ENCODE peak calls at places on chromosomes 2 and 18, in six cellular contexts. One of them, this sample, is unnamed. For H3K4me1, the result is how much of the 10 kb centered on the place peaks cover.

GRCh38 chr2:12424820-12425219 is 291.9 kb upstream of the TRIB2 start:
- DNase-seq in K562: no peak
- DNase-seq in mammary epithelial cell: no peak
- DNase-seq in colonic mucosa: no peak
- DNase-seq in thyroid gland: no peak
- DNase-seq in hepatocyte: no peak
- DNase-seq in this sample: no peak

GRCh38 chr2:156434461-156435291 is 1.5 kb upstream of the GPD2 start:
- DNase-seq in colonic mucosa: no peak
- DNase-seq in K562: no peak
- DNase-seq in hepatocyte: no peak
- DNase-seq in mammary epithelial cell: no peak
- DNase-seq in thyroid gland: peak
- DNase-seq in this sample: no peak

GRCh38 chr2:72962911-72963310 is 45.6 kb downstream of the EMX1 start:
- DNase-seq in thyroid gland: no peak
- DNase-seq in mammary epithelial cell: no peak
- DNase-seq in K562: no peak
- DNase-seq in colonic mucosa: no peak
- DNase-seq in hepatocyte: no peak
- DNase-seq in this sample: no peak

GRCh38 chr2:11659866-11660265 is 10.1 kb downstream of the NTSR2 start:
- DNase-seq in thyroid gland: no peak
- DNase-seq in hepatocyte: no peak
- DNase-seq in colonic mucosa: no peak
- DNase-seq in K562: no peak
- DNase-seq in mammary epithelial cell: no peak
- DNase-seq in this sample: no peak

GRCh38 chr2:37091873-37092272 is 7.6 kb downstream of the GPATCH11 start:
- DNase-seq in thyroid gland: no peak
- DNase-seq in colonic mucosa: no peak
- DNase-seq in K562: no peak
- DNase-seq in hepatocyte: no peak
- DNase-seq in mammary epithelial cell: no peak
- DNase-seq in this sample: no peak

GRCh38 chr2:32627901-32628645 is at the start of gene TTC27:
- DNase-seq in hepatocyte: peak
- DNase-seq in thyroid gland: peak
- DNase-seq in colonic mucosa: peak
- DNase-seq in mammary epithelial cell: peak
- DNase-seq in K562: peak
- DNase-seq in this sample: peak

GRCh38 chr2:64988420-64989125 is 626 bp upstream of the SLC1A4 start:
- DNase-seq in K562: peak
- DNase-seq in hepatocyte: peak
- DNase-seq in mammary epithelial cell: peak
- DNase-seq in thyroid gland: peak
- DNase-seq in colonic mucosa: peak
- DNase-seq in this sample: peak

GRCh38 chr18:52152036-52152435 is 188.0 kb upstream of the DCC start:
- DNase-seq in thyroid gland: no peak
- DNase-seq in K562: no peak
- DNase-seq in hepatocyte: no peak
- DNase-seq in colonic mucosa: no peak
- DNase-seq in mammary epithelial cell: no peak
- DNase-seq in this sample: no peak

GRCh38 chr18:12891561-12891960 is 7.5 kb upstream of the PTPN2 start:
- DNase-seq in thyroid gland: no peak
- DNase-seq in mammary epithelial cell: no peak
- DNase-seq in colonic mucosa: no peak
- DNase-seq in hepatocyte: no peak
- DNase-seq in K562: no peak
- DNase-seq in this sample: no peak

GRCh38 chr18:37691162-37691561 is 125.6 kb upstream of the CELF4 start:
- DNase-seq in hepatocyte: no peak
- DNase-seq in mammary epithelial cell: no peak
- DNase-seq in thyroid gland: no peak
- DNase-seq in K562: no peak
- DNase-seq in colonic mucosa: no peak
- DNase-seq in this sample: no peak

GRCh38 chr2:146874260-146874658 is 970.6 kb upstream of the ACVR2A start:
- DNase-seq in K562: no peak
- DNase-seq in hepatocyte: no peak
- DNase-seq in thyroid gland: peak
- DNase-seq in mammary epithelial cell: peak
- DNase-seq in colonic mucosa: no peak
- DNase-seq in this sample: no peak

GRCh38 chr18:23494992-23495391 is 8.3 kb upstream of the RMC1 start:
- DNase-seq in hepatocyte: no peak
- DNase-seq in K562: no peak
- DNase-seq in colonic mucosa: peak
- DNase-seq in thyroid gland: no peak
- DNase-seq in mammary epithelial cell: peak
- DNase-seq in this sample: no peak

GRCh38 chr2:103121106-103121505 is 359.3 kb downstream of the TMEM182 start:
- DNase-seq in hepatocyte: no peak
- DNase-seq in mammary epithelial cell: no peak
- DNase-seq in K562: no peak
- DNase-seq in colonic mucosa: no peak
- DNase-seq in thyroid gland: no peak
- DNase-seq in this sample: no peak

DNA sequence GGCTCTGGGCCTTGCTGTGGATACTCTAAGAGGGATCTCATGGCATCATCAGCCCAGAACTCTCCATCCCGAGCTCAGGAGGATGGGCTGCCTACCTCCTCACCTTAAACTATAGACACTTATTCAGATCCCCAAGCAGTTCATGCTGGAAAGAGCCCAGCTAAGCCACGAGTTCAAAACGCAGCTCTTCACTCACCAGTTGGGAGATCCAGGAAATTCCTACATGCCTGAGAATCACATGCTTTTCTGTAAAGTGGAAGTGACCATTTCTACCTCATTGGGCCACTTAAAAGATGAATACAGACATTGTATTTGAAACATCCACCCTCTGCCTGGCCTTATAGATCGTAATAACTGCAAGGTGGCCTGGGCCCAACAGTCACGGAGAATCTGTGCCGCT is 6.6 kb downstream of the ATOH8 start:
- DNase-seq in thyroid gland: peak
- DNase-seq in colonic mucosa: no peak
- DNase-seq in K562: no peak
- DNase-seq in mammary epithelial cell: no peak
- DNase-seq in hepatocyte: no peak
- DNase-seq in this sample: no peak
- H3K4me1 ChIP-seq in thyroid gland: half or more
- H3K4me1 ChIP-seq in colonic mucosa: under half
- H3K4me1 ChIP-seq in K562: under half
- H3K4me1 ChIP-seq in mammary epithelial cell: under half
- H3K4me1 ChIP-seq in hepatocyte: under half
- H3K4me1 ChIP-seq in this sample: under half

GRCh38 chr2:176109226-176109954 is 2.3 kb downstream of the HOXD11 start:
- DNase-seq in colonic mucosa: no peak
- DNase-seq in thyroid gland: no peak
- DNase-seq in mammary epithelial cell: no peak
- DNase-seq in hepatocyte: no peak
- DNase-seq in K562: no peak
- DNase-seq in this sample: no peak
- H3K4me3 ChIP-seq in colonic mucosa: no peak
- H3K4me3 ChIP-seq in thyroid gland: no peak
- H3K4me3 ChIP-seq in mammary epithelial cell: no peak
- H3K4me3 ChIP-seq in hepatocyte: peak
- H3K4me3 ChIP-seq in K562: no peak
- H3K4me3 ChIP-seq in this sample: no peak

DNA sequence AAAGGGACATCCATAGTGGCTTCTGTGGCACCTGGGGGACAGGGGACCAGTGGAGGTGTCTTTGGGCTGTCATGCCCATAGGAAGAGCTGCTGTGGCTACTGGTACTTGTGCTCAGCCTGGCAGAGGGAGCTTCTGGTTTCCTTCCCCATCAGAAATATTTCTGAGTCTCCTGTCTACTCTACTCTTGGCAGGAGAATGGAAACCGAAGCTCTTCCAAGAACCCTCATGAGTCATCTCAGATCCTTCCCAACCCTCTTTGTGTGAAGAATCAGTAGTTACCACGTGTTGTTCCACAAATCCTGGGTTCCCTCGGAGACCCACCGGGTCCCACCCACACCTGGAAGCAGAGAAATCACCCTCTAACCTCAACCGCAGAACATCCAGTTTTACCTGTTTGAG is 234.9 kb downstream of the FHOD3 start:
- DNase-seq in colonic mucosa: no peak
- DNase-seq in K562: no peak
- DNase-seq in mammary epithelial cell: peak
- DNase-seq in thyroid gland: no peak
- DNase-seq in hepatocyte: no peak
- DNase-seq in this sample: no peak
- H3K27ac ChIP-seq in colonic mucosa: no peak
- H3K27ac ChIP-seq in K562: no peak
- H3K27ac ChIP-seq in mammary epithelial cell: no peak
- H3K27ac ChIP-seq in thyroid gland: no peak
- H3K27ac ChIP-seq in hepatocyte: no peak
- H3K27ac ChIP-seq in this sample: no peak

GRCh38 chr2:177622516-177622915 is 229.9 kb downstream of the AGPS start:
- DNase-seq in K562: no peak
- DNase-seq in hepatocyte: peak
- DNase-seq in colonic mucosa: no peak
- DNase-seq in thyroid gland: no peak
- DNase-seq in mammary epithelial cell: peak
- DNase-seq in this sample: no peak

GRCh38 chr2:177617849-177618248 is 225.3 kb downstream of the AGPS start:
- DNase-seq in K562: no peak
- DNase-seq in colonic mucosa: no peak
- DNase-seq in hepatocyte: no peak
- DNase-seq in mammary epithelial cell: no peak
- DNase-seq in thyroid gland: no peak
- DNase-seq in this sample: no peak

GRCh38 chr2:177616066-177616465 is 223.5 kb downstream of the AGPS start:
- DNase-seq in mammary epithelial cell: no peak
- DNase-seq in K562: no peak
- DNase-seq in colonic mucosa: no peak
- DNase-seq in hepatocyte: no peak
- DNase-seq in thyroid gland: no peak
- DNase-seq in this sample: no peak

GRCh38 chr2:177616731-177617130 is 224.2 kb downstream of the AGPS start:
- DNase-seq in thyroid gland: no peak
- DNase-seq in colonic mucosa: no peak
- DNase-seq in hepatocyte: no peak
- DNase-seq in K562: no peak
- DNase-seq in mammary epithelial cell: no peak
- DNase-seq in this sample: no peak

DNA sequence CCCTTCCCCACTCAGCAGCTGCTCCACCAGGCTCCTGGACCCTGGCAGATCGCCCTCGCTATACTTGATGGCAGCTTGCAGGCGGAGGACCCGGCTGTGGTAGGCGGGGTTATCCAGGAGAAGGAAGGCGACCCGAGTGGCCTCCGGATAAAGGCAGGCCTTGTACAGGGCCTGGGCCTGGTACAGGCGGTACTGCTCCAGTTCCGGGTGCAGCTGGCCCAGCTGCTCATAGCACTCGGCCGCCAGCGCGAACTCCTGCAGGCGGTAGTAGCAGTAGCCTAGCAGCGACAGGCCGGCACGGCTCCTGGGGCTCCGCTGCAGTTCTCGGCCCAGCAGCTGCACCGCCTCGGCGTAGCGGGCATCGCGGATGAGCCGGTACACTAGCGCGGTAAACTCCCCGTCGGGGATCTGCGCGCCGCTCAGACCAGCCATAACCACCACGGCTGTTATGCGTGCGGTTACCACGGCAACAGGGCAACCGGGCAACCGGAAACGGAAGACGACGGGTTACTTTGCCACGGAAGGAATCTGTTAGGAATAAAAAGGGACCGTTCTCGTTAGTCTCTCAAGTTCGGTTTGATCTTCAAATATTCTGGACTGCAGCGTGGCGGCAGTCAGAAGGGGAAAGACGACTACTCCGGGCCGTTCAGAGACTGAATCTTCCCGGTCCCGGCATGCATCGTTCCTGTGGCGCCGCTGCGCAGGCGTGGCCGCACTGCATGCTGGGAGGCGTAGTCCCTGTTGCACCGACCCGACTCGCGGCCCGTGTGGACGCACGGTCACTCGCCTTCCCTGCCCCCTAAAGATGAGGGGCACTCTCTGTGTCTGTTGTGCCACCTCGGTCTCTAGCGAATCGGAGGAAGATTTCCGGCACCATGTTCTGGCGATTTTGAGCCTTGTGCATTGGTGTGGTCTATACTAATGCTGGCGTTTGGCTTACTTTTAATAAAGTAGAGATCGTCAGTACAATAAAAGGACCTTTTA is 226.0 kb downstream of the AGPS start:
- DNase-seq in thyroid gland: peak
- DNase-seq in mammary epithelial cell: peak
- DNase-seq in K562: peak
- DNase-seq in hepatocyte: peak
- DNase-seq in colonic mucosa: peak
- DNase-seq in this sample: peak
- H3K4me1 ChIP-seq in thyroid gland: under half
- H3K4me1 ChIP-seq in mammary epithelial cell: under half
- H3K4me1 ChIP-seq in K562: under half
- H3K4me1 ChIP-seq in hepatocyte: under half
- H3K4me1 ChIP-seq in colonic mucosa: under half
- H3K4me1 ChIP-seq in this sample: under half

GRCh38 chr2:152525277-152525838 is 190.4 kb downstream of the FMNL2 start:
- DNase-seq in mammary epithelial cell: peak
- DNase-seq in K562: no peak
- DNase-seq in hepatocyte: no peak
- DNase-seq in thyroid gland: peak
- DNase-seq in colonic mucosa: peak
- DNase-seq in this sample: no peak
- H3K4me3 ChIP-seq in mammary epithelial cell: peak
- H3K4me3 ChIP-seq in K562: no peak
- H3K4me3 ChIP-seq in hepatocyte: no peak
- H3K4me3 ChIP-seq in thyroid gland: no peak
- H3K4me3 ChIP-seq in colonic mucosa: no peak
- H3K4me3 ChIP-seq in this sample: no peak

This sample was measured in CD4-positive, CD25-positive, alpha-beta regulatory T cell.